ENCODE peak calls at places on chromosomes 2 and 18, in ten cellular contexts. One of them, this sample, is unnamed. For H3K4me1, the result is how much of the 10 kb centered on the place peaks cover.

GRCh38 chr2:19140463-19141208 is 217.8 kb downstream of the OSR1 start:
- DNase-seq in A549: peak
- DNase-seq in mesendoderm: peak
- DNase-seq in right lobe of liver: no peak
- DNase-seq in GM23248: peak
- DNase-seq in pancreas: no peak
- DNase-seq in right atrium auricular region: no peak
- DNase-seq in colonic mucosa: no peak
- DNase-seq in upper lobe of right lung: no peak
- DNase-seq in fibroblast of lung: peak
- DNase-seq in this sample: no peak

GRCh38 chr18:69872661-69873060 is 75.0 kb downstream of the CD226 start:
- DNase-seq in A549: no peak
- DNase-seq in mesendoderm: no peak
- DNase-seq in right lobe of liver: no peak
- DNase-seq in GM23248: no peak
- DNase-seq in pancreas: no peak
- DNase-seq in right atrium auricular region: no peak
- DNase-seq in colonic mucosa: no peak
- DNase-seq in upper lobe of right lung: no peak
- DNase-seq in fibroblast of lung: no peak
- DNase-seq in this sample: no peak

GRCh38 chr18:49251451-49251850 is 209.0 kb downstream of the DYM start:
- DNase-seq in A549: no peak
- DNase-seq in mesendoderm: no peak
- DNase-seq in right lobe of liver: no peak
- DNase-seq in GM23248: no peak
- DNase-seq in pancreas: no peak
- DNase-seq in right atrium auricular region: no peak
- DNase-seq in colonic mucosa: no peak
- DNase-seq in upper lobe of right lung: no peak
- DNase-seq in fibroblast of lung: no peak
- DNase-seq in this sample: no peak

GRCh38 chr2:98948956-98949739 is 13.1 kb upstream of the CRACDL start:
- DNase-seq in A549: no peak
- DNase-seq in mesendoderm: no peak
- DNase-seq in right lobe of liver: no peak
- DNase-seq in GM23248: no peak
- DNase-seq in pancreas: no peak
- DNase-seq in right atrium auricular region: no peak
- DNase-seq in colonic mucosa: no peak
- DNase-seq in upper lobe of right lung: no peak
- DNase-seq in fibroblast of lung: no peak
- DNase-seq in this sample: no peak

GRCh38 chr2:88638743-88639142 is 11.5 kb upstream of the EIF2AK3 start:
- DNase-seq in A549: no peak
- DNase-seq in mesendoderm: no peak
- DNase-seq in right lobe of liver: no peak
- DNase-seq in GM23248: peak
- DNase-seq in pancreas: no peak
- DNase-seq in right atrium auricular region: no peak
- DNase-seq in colonic mucosa: no peak
- DNase-seq in upper lobe of right lung: no peak
- DNase-seq in fibroblast of lung: no peak
- DNase-seq in this sample: no peak

GRCh38 chr2:165105911-165106310 is 97.9 kb downstream of the SCN3A start:
- DNase-seq in A549: no peak
- DNase-seq in mesendoderm: no peak
- DNase-seq in right lobe of liver: no peak
- DNase-seq in GM23248: no peak
- DNase-seq in pancreas: no peak
- DNase-seq in right atrium auricular region: no peak
- DNase-seq in colonic mucosa: no peak
- DNase-seq in upper lobe of right lung: no peak
- DNase-seq in fibroblast of lung: no peak
- DNase-seq in this sample: no peak

GRCh38 chr2:54081574-54081973 is 33.8 kb upstream of the ACYP2 start:
- DNase-seq in A549: no peak
- DNase-seq in mesendoderm: peak
- DNase-seq in right lobe of liver: no peak
- DNase-seq in GM23248: no peak
- DNase-seq in pancreas: no peak
- DNase-seq in right atrium auricular region: no peak
- DNase-seq in colonic mucosa: no peak
- DNase-seq in upper lobe of right lung: no peak
- DNase-seq in fibroblast of lung: no peak
- DNase-seq in this sample: peak

GRCh38 chr2:7031424-7032245 is 114.4 kb downstream of the RNF144A start:
- DNase-seq in A549: no peak
- DNase-seq in mesendoderm: no peak
- DNase-seq in right lobe of liver: peak
- DNase-seq in GM23248: no peak
- DNase-seq in pancreas: peak
- DNase-seq in right atrium auricular region: no peak
- DNase-seq in colonic mucosa: peak
- DNase-seq in upper lobe of right lung: peak
- DNase-seq in fibroblast of lung: no peak
- DNase-seq in this sample: peak

GRCh38 chr2:47048801-47049480 is 106.2 kb downstream of the STPG4 start:
- DNase-seq in A549: no peak
- DNase-seq in mesendoderm: no peak
- DNase-seq in right lobe of liver: no peak
- DNase-seq in GM23248: no peak
- DNase-seq in pancreas: no peak
- DNase-seq in right atrium auricular region: no peak
- DNase-seq in colonic mucosa: no peak
- DNase-seq in upper lobe of right lung: no peak
- DNase-seq in fibroblast of lung: no peak
- DNase-seq in this sample: no peak

GRCh38 chr2:47043891-47044239 is 111.2 kb downstream of the STPG4 start:
- DNase-seq in A549: no peak
- DNase-seq in mesendoderm: no peak
- DNase-seq in right lobe of liver: no peak
- DNase-seq in GM23248: no peak
- DNase-seq in pancreas: no peak
- DNase-seq in right atrium auricular region: no peak
- DNase-seq in colonic mucosa: no peak
- DNase-seq in upper lobe of right lung: no peak
- DNase-seq in fibroblast of lung: no peak
- DNase-seq in this sample: no peak

GRCh38 chr2:47043142-47043890 is 111.8 kb downstream of the STPG4 start:
- DNase-seq in A549: peak
- DNase-seq in mesendoderm: peak
- DNase-seq in right lobe of liver: no peak
- DNase-seq in GM23248: peak
- DNase-seq in pancreas: no peak
- DNase-seq in right atrium auricular region: peak
- DNase-seq in colonic mucosa: no peak
- DNase-seq in upper lobe of right lung: no peak
- DNase-seq in fibroblast of lung: peak
- DNase-seq in this sample: no peak

GRCh38 chr2:47049502-47049901 is 105.6 kb downstream of the STPG4 start:
- DNase-seq in A549: no peak
- DNase-seq in mesendoderm: no peak
- DNase-seq in right lobe of liver: no peak
- DNase-seq in GM23248: no peak
- DNase-seq in pancreas: no peak
- DNase-seq in right atrium auricular region: no peak
- DNase-seq in colonic mucosa: no peak
- DNase-seq in upper lobe of right lung: no peak
- DNase-seq in fibroblast of lung: no peak
- DNase-seq in this sample: no peak

GRCh38 chr2:47046271-47046670 is 108.8 kb downstream of the STPG4 start:
- DNase-seq in A549: no peak
- DNase-seq in mesendoderm: no peak
- DNase-seq in right lobe of liver: no peak
- DNase-seq in GM23248: no peak
- DNase-seq in pancreas: no peak
- DNase-seq in right atrium auricular region: no peak
- DNase-seq in colonic mucosa: no peak
- DNase-seq in upper lobe of right lung: no peak
- DNase-seq in fibroblast of lung: no peak
- DNase-seq in this sample: no peak
- H3K4me1 ChIP-seq in A549: under half
- H3K4me1 ChIP-seq in mesendoderm: under half
- H3K4me1 ChIP-seq in right lobe of liver: under half
- H3K4me1 ChIP-seq in GM23248: under half
- H3K4me1 ChIP-seq in pancreas: under half
- H3K4me1 ChIP-seq in right atrium auricular region: half or more
- H3K4me1 ChIP-seq in colonic mucosa: under half
- H3K4me1 ChIP-seq in upper lobe of right lung: under half
- H3K4me1 ChIP-seq in fibroblast of lung: under half
- H3K4me1 ChIP-seq in this sample: under half

GRCh38 chr2:217995741-217996141 is 7.1 kb downstream of the TNS1 start:
- DNase-seq in A549: no peak
- DNase-seq in mesendoderm: no peak
- DNase-seq in right lobe of liver: no peak
- DNase-seq in GM23248: peak
- DNase-seq in pancreas: peak
- DNase-seq in right atrium auricular region: peak
- DNase-seq in colonic mucosa: peak
- DNase-seq in upper lobe of right lung: no peak
- DNase-seq in fibroblast of lung: peak
- DNase-seq in this sample: no peak
- H3K4me1 ChIP-seq in A549: half or more
- H3K4me1 ChIP-seq in mesendoderm: under half
- H3K4me1 ChIP-seq in right lobe of liver: under half
- H3K4me1 ChIP-seq in GM23248: half or more
- H3K4me1 ChIP-seq in pancreas: under half
- H3K4me1 ChIP-seq in right atrium auricular region: under half
- H3K4me1 ChIP-seq in colonic mucosa: under half
- H3K4me1 ChIP-seq in upper lobe of right lung: under half
- H3K4me1 ChIP-seq in fibroblast of lung: under half
- H3K4me1 ChIP-seq in this sample: under half

GRCh38 chr18:44682871-44683221 is 2.2 kb downstream of the SETBP1 start:
- DNase-seq in A549: no peak
- DNase-seq in mesendoderm: peak
- DNase-seq in right lobe of liver: no peak
- DNase-seq in GM23248: no peak
- DNase-seq in pancreas: no peak
- DNase-seq in right atrium auricular region: no peak
- DNase-seq in colonic mucosa: no peak
- DNase-seq in upper lobe of right lung: no peak
- DNase-seq in fibroblast of lung: peak
- DNase-seq in this sample: no peak

GRCh38 chr18:44683566-44683965 is 2.9 kb downstream of the SETBP1 start:
- DNase-seq in A549: no peak
- DNase-seq in mesendoderm: no peak
- DNase-seq in right lobe of liver: no peak
- DNase-seq in GM23248: peak
- DNase-seq in pancreas: no peak
- DNase-seq in right atrium auricular region: no peak
- DNase-seq in colonic mucosa: no peak
- DNase-seq in upper lobe of right lung: no peak
- DNase-seq in fibroblast of lung: no peak
- DNase-seq in this sample: no peak

GRCh38 chr18:44687421-44687820 is 6.7 kb downstream of the SETBP1 start:
- DNase-seq in A549: no peak
- DNase-seq in mesendoderm: no peak
- DNase-seq in right lobe of liver: no peak
- DNase-seq in GM23248: no peak
- DNase-seq in pancreas: no peak
- DNase-seq in right atrium auricular region: no peak
- DNase-seq in colonic mucosa: no peak
- DNase-seq in upper lobe of right lung: no peak
- DNase-seq in fibroblast of lung: no peak
- DNase-seq in this sample: no peak

GRCh38 chr18:44686156-44686555 is 5.5 kb downstream of the SETBP1 start:
- DNase-seq in A549: no peak
- DNase-seq in mesendoderm: no peak
- DNase-seq in right lobe of liver: no peak
- DNase-seq in GM23248: no peak
- DNase-seq in pancreas: no peak
- DNase-seq in right atrium auricular region: no peak
- DNase-seq in colonic mucosa: no peak
- DNase-seq in upper lobe of right lung: no peak
- DNase-seq in fibroblast of lung: no peak
- DNase-seq in this sample: no peak

DNA sequence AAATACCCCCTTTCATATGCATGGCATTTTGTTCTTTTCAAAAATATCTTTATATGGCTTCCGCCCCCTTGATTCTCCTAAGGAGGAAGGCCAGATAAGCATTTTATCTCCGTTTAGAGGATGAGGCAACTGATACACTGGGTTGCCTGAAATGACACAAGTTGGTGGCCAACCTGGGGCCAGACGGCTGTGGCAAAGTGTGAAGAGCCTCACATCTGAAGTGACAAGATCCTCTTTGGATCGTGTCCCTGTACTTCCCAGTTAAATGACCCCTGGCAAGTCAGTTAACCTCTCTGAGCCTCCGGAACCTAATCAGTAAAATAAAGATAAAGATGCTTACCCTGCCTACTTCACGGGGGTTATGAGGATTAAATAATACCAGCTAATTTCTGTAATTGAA is 4.6 kb downstream of the SETBP1 start:
- DNase-seq in A549: no peak
- DNase-seq in mesendoderm: peak
- DNase-seq in right lobe of liver: no peak
- DNase-seq in GM23248: no peak
- DNase-seq in pancreas: no peak
- DNase-seq in right atrium auricular region: no peak
- DNase-seq in colonic mucosa: no peak
- DNase-seq in upper lobe of right lung: no peak
- DNase-seq in fibroblast of lung: no peak
- DNase-seq in this sample: no peak
- H3K4me1 ChIP-seq in A549: under half
- H3K4me1 ChIP-seq in mesendoderm: under half
- H3K4me1 ChIP-seq in right lobe of liver: under half
- H3K4me1 ChIP-seq in GM23248: under half
- H3K4me1 ChIP-seq in pancreas: under half
- H3K4me1 ChIP-seq in right atrium auricular region: under half
- H3K4me1 ChIP-seq in colonic mucosa: under half
- H3K4me1 ChIP-seq in upper lobe of right lung: under half
- H3K4me1 ChIP-seq in fibroblast of lung: under half
- H3K4me1 ChIP-seq in this sample: under half

GRCh38 chr2:44926957-44927356 is 14.5 kb upstream of the SIX3 start:
- DNase-seq in A549: no peak
- DNase-seq in mesendoderm: peak
- DNase-seq in right lobe of liver: no peak
- DNase-seq in GM23248: no peak
- DNase-seq in pancreas: no peak
- DNase-seq in right atrium auricular region: no peak
- DNase-seq in colonic mucosa: no peak
- DNase-seq in upper lobe of right lung: no peak
- DNase-seq in fibroblast of lung: no peak
- DNase-seq in this sample: no peak

GRCh38 chr2:44929680-44930273 is 11.7 kb upstream of the SIX3 start:
- DNase-seq in A549: no peak
- DNase-seq in mesendoderm: peak
- DNase-seq in right lobe of liver: no peak
- DNase-seq in GM23248: no peak
- DNase-seq in pancreas: no peak
- DNase-seq in right atrium auricular region: no peak
- DNase-seq in colonic mucosa: no peak
- DNase-seq in upper lobe of right lung: no peak
- DNase-seq in fibroblast of lung: no peak
- DNase-seq in this sample: no peak

GRCh38 chr2:44928660-44929471 is 12.6 kb upstream of the SIX3 start:
- DNase-seq in A549: no peak
- DNase-seq in mesendoderm: peak
- DNase-seq in right lobe of liver: no peak
- DNase-seq in GM23248: peak
- DNase-seq in pancreas: no peak
- DNase-seq in right atrium auricular region: no peak
- DNase-seq in colonic mucosa: no peak
- DNase-seq in upper lobe of right lung: no peak
- DNase-seq in fibroblast of lung: no peak
- DNase-seq in this sample: no peak

GRCh38 chr2:44930274-44930826 is 11.2 kb upstream of the SIX3 start:
- DNase-seq in A549: no peak
- DNase-seq in mesendoderm: peak
- DNase-seq in right lobe of liver: no peak
- DNase-seq in GM23248: peak
- DNase-seq in pancreas: no peak
- DNase-seq in right atrium auricular region: no peak
- DNase-seq in colonic mucosa: no peak
- DNase-seq in upper lobe of right lung: no peak
- DNase-seq in fibroblast of lung: no peak
- DNase-seq in this sample: no peak

DNA sequence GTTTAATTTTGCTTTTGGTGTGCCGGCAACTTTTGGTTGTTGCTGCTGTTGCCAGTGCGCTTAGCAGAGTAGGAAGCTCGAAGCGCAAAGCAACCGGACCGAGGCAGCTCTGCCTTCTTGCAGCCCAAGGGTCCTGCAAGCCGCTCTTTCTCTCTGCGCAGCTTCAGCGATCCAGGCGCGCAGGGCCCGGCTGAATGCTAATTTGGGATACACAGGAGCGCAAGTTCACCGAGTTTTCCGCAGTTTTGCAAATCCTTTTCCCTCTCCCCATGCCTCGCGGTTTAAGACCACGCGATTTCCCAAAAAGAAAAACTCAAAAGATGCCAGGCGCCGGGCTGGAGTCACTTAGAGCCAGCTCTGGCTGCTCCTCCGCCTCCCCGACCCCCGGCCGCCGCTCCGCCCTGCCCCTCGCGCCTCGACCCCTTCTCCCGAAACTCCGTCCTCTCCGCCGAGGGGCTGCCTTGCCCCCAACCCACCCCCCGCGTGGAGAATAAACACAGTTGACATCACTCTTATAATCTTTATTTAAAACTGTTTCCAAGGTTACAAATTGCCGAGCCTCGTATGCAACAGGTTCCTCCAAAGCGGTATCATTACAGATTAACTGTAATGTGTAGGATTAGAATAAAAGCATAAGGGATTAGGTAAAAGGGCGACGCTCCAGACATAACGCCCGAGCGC is 13.4 kb upstream of the SIX3 start:
- DNase-seq in A549: no peak
- DNase-seq in mesendoderm: peak
- DNase-seq in right lobe of liver: no peak
- DNase-seq in GM23248: no peak
- DNase-seq in pancreas: no peak
- DNase-seq in right atrium auricular region: no peak
- DNase-seq in colonic mucosa: no peak
- DNase-seq in upper lobe of right lung: no peak
- DNase-seq in fibroblast of lung: no peak
- DNase-seq in this sample: no peak
- H3K4me1 ChIP-seq in A549: under half
- H3K4me1 ChIP-seq in mesendoderm: under half
- H3K4me1 ChIP-seq in right lobe of liver: under half
- H3K4me1 ChIP-seq in GM23248: under half
- H3K4me1 ChIP-seq in pancreas: under half
- H3K4me1 ChIP-seq in right atrium auricular region: under half
- H3K4me1 ChIP-seq in colonic mucosa: under half
- H3K4me1 ChIP-seq in upper lobe of right lung: under half
- H3K4me1 ChIP-seq in fibroblast of lung: under half
- H3K4me1 ChIP-seq in this sample: under half

This sample was measured in CD4-positive, CD25-positive, alpha-beta regulatory T cell.